ENCODE peak calls at places on chromosomes 16 and 17, in four cellular contexts. B, R, O and G are unnamed samples.

GRCh38 chr17:42313773-42314566 is 25.7 kb downstream of the STAT5A start:
- DNase-seq in B (no peak), R (no peak), O (no peak), G (no peak)

GRCh38 chr17:79925242-79925957 is 86.2 kb upstream of the CBX4 start:
- DNase-seq in B (no peak), R (peak; percentile 60), O (peak; percentile 30), G (peak; percentile 49)

GRCh38 chr17:78780852-78781338 is 1.2 kb downstream of the CYTH1 start:
- DNase-seq in B (no peak), R (no peak), O (no peak), G (no peak)

GRCh38 chr17:31733326-31733725 is 125.7 kb downstream of the COPRS start:
- DNase-seq in B (no peak), R (no peak), O (no peak), G (no peak)

GRCh38 chr16:82344157-82344556 is 174.1 kb upstream of the MPHOSPH6 start:
- DNase-seq in B (no peak), R (no peak), O (no peak), G (no peak)

GRCh38 chr17:28812136-28812979 is 30.2 kb downstream of the FAM222B start:
- DNase-seq in B (peak; percentile 97), R (peak; percentile 98), O (peak; percentile 97), G (peak; percentile 97)

GRCh38 chr17:41654134-41654907 is 29.9 kb upstream of the KRT17 start:
- DNase-seq in B (no peak), R (no peak), O (no peak), G (no peak)

GRCh38 chr16:50960517-50961202 is 190.4 kb downstream of the SALL1 start:
- DNase-seq in B (no peak), R (peak; percentile 18), O (no peak), G (no peak)

GRCh38 chr16:3029499-3030127 is 5.8 kb downstream of the THOC6 start:
- DNase-seq in B (no peak), R (no peak), O (peak; percentile 45), G (no peak)

GRCh38 chr16:4593069-4593468 is 21.6 kb downstream of the UBALD1 start:
- DNase-seq in B (no peak), R (no peak), O (no peak), G (no peak)

GRCh38 chr16:55876854-55877253 is 1.7 kb upstream of the CES5A start:
- DNase-seq in B (no peak), R (no peak), O (peak; percentile 33), G (no peak)

GRCh38 chr17:38608648-38609047 is 2.9 kb upstream of the SRCIN1 start:
- DNase-seq in B (no peak), R (no peak), O (no peak), G (no peak)

GRCh38 chr16:54921229-54921824 is 9.3 kb upstream of the IRX5 start:
- DNase-seq in B (no peak), R (no peak), O (peak; percentile 63), G (no peak)

GRCh38 chr17:38544175-38544838 is 61.4 kb downstream of the SRCIN1 start:
- DNase-seq in B (no peak), R (no peak), O (no peak), G (no peak)

GRCh38 chr16:54647216-54647615 is 283.4 kb upstream of the IRX5 start:
- DNase-seq in B (no peak), R (no peak), O (no peak), G (no peak)

GRCh38 chr17:52027620-52028019 is 130.9 kb downstream of the CA10 start:
- DNase-seq in B (peak; percentile 28), R (no peak), O (peak; percentile 81), G (no peak)

GRCh38 chr17:81382851-81383250 is 12.4 kb upstream of the BAHCC1 start:
- DNase-seq in B (no peak), R (no peak), O (no peak), G (no peak)

GRCh38 chr17:71985111-71986039 is 135.4 kb upstream of the SOX9 start:
- DNase-seq in B (no peak), R (no peak), O (no peak), G (no peak)

GRCh38 chr17:67708378-67708777 is 9.4 kb upstream of the NOL11 start:
- DNase-seq in B (no peak), R (no peak), O (no peak), G (no peak)

GRCh38 chr16:11497851-11498289 is 88.8 kb downstream of the LITAF start:
- DNase-seq in B (peak; percentile 83), R (no peak), O (peak; percentile 24), G (peak; percentile 61)

GRCh38 chr17:8275421-8276290 is 12.8 kb upstream of the RANGRF start:
- DNase-seq in B (no peak), R (no peak), O (no peak), G (no peak)

GRCh38 chr16:82653550-82654511 is 27.1 kb downstream of the CDH13 start:
- DNase-seq in B (peak; percentile 93), R (no peak), O (peak; percentile 98), G (no peak)

GRCh38 chr17:66702106-66702936 is 132.6 kb upstream of the CACNG5 start:
- DNase-seq in B (no peak), R (no peak), O (no peak), G (no peak)

GRCh38 chr16:31351937-31352315 is 3.0 kb upstream of the ITGAX start:
- DNase-seq in B (no peak), R (no peak), O (peak; percentile 19), G (no peak)

GRCh38 chr16:87704754-87705353 is 60.9 kb downstream of the KLHDC4 start:
- DNase-seq in B (no peak), R (no peak), O (no peak), G (no peak)

GRCh38 chr16:27399969-27400368 is 2.0 kb upstream of the IL21R start:
- DNase-seq in B (no peak), R (no peak), O (no peak), G (no peak)

GRCh38 chr17:63930951-63931575 is 1.1 kb downstream of the CD79B start:
- DNase-seq in B (no peak), R (peak; percentile 77), O (peak; percentile 32), G (no peak)

GRCh38 chr17:62581769-62582168 is 45.7 kb upstream of the MRC2 start:
- DNase-seq in B (no peak), R (no peak), O (peak; percentile 31), G (no peak)

GRCh38 chr17:39016193-39017153 is 49.3 kb upstream of the FBXO47 start:
- DNase-seq in B (no peak), R (no peak), O (no peak), G (no peak)

GRCh38 chr16:9139965-9140364 is 48.5 kb downstream of the HAPSTR1 start:
- DNase-seq in B (peak; percentile 25), R (no peak), O (peak; percentile 30), G (no peak)

GRCh38 chr16:82605863-82606620 is 20.7 kb upstream of the CDH13 start:
- DNase-seq in B (no peak), R (no peak), O (no peak), G (no peak)

GRCh38 chr16:20073203-20074088 is at the start of gene GPR139:
- DNase-seq in B (no peak), R (no peak), O (no peak), G (no peak)

GRCh38 chr17:62778990-62779681 is 29.0 kb downstream of the MARCHF10 start:
- DNase-seq in B (peak; percentile 97), R (no peak), O (peak; percentile 99), G (peak; percentile 43)

GRCh38 chr17:75090871-75091854 is 3.4 kb downstream of the SLC16A5 start:
- DNase-seq in B (no peak), R (no peak), O (no peak), G (peak; percentile 66)

GRCh38 chr17:61324540-61324868 is 75.1 kb upstream of the TBX2 start:
- DNase-seq in B (no peak), R (no peak), O (peak; percentile 71), G (no peak)

GRCh38 chr17:75942473-75942872 is 1.6 kb upstream of the FBF1 start:
- DNase-seq in B (no peak), R (no peak), O (no peak), G (no peak)

GRCh38 chr16:2768403-2769089 is 8.5 kb downstream of the ELOB start:
- DNase-seq in B (no peak), R (no peak), O (no peak), G (no peak)

GRCh38 chr17:58344047-58344790 is 7.8 kb downstream of the SUPT4H1 start:
- DNase-seq in B (no peak), R (no peak), O (no peak), G (no peak)

GRCh38 chr16:10881479-10882030 is 4.6 kb downstream of the CIITA start:
- DNase-seq in B (no peak), R (no peak), O (no peak), G (no peak)